ENCODE peak calls at places on chromosomes 13 and 19, in six cellular contexts. U, Z, V, L, Y and E are unnamed samples.

GRCh38 chr13:31875134-31875533 is 135.8 kb downstream of the RXFP2 start:
- DNase-seq in Y (peak), V (no peak), U (no peak), L (no peak), Z (no peak), E (no peak)

GRCh38 chr19:46985532-46986415 is 33.9 kb upstream of the NPAS1 start:
- DNase-seq in L (no peak), U (no peak), Z (no peak), Y (no peak), V (no peak), E (no peak)

GRCh38 chr19:7926021-7926726 is at the start of gene CTXN1:
- DNase-seq in V (peak), Y (peak), U (peak), Z (peak), L (peak), E (peak)

GRCh38 chr19:13718733-13719132 is 45.6 kb upstream of the MRI1 start:
- DNase-seq in U (no peak), L (no peak), V (peak), Z (no peak), Y (peak), E (peak)

GRCh38 chr13:27790523-27790922 is 1.8 kb upstream of the GSX1 start:
- DNase-seq in Y (no peak), L (no peak), Z (no peak), U (no peak), V (no peak), E (no peak)

GRCh38 chr13:51613535-51613934 is 29.3 kb downstream of the WDFY2 start:
- DNase-seq in U (no peak), Y (no peak), V (no peak), Z (no peak), L (no peak), E (no peak)

GRCh38 chr13:28658539-28658795 is 463 bp upstream of the POMP start:
- DNase-seq in L (no peak), Y (peak), U (no peak), V (no peak), Z (no peak), E (no peak)

GRCh38 chr13:30841161-30841560 is 64.9 kb upstream of the MEDAG start:
- DNase-seq in U (no peak), Z (no peak), Y (no peak), V (no peak), L (no peak), E (no peak)

GRCh38 chr13:54657588-54657987 is 1629.0 kb downstream of the OLFM4 start:
- DNase-seq in L (no peak), Z (no peak), Y (no peak), U (no peak), V (no peak), E (no peak)